ENCODE peak calls at places on chromosomes 16 and 17, in five cellular contexts. A is HepG2, V is GM12878, S is NT2/D1, O is H1. X is an unnamed sample.

GRCh38 chr16:89426736-89427525 is 63.4 kb downstream of the ANKRD11 start:
- DNase-seq in A (no peak), V (no peak), S (no peak), O (no peak), X (no peak)

GRCh38 chr17:59223813-59224212 is 3.5 kb downstream of the GDPD1 start:
- DNase-seq in A (no peak), V (no peak), S (no peak), O (peak; percentile 19), X (no peak)

GRCh38 chr17:17551361-17551760 is 40.1 kb downstream of the PEMT start:
- DNase-seq in A (no peak), V (no peak), S (no peak), O (no peak), X (peak; percentile 59)

GRCh38 chr16:81836279-81837054 is 57.4 kb downstream of the PLCG2 start:
- DNase-seq in A (no peak), V (peak; percentile 71), S (no peak), O (no peak), X (no peak)

GRCh38 chr16:75048546-75048945 is 49.7 kb downstream of the ZNRF1 start:
- DNase-seq in A (no peak), V (no peak), S (no peak), O (no peak), X (no peak)

GRCh38 chr16:56852401-56852730 is 12.6 kb upstream of the SLC12A3 start:
- DNase-seq in A (no peak), V (no peak), S (no peak), O (no peak), X (no peak)

GRCh38 chr16:31228206-31228605 is 11.3 kb upstream of the PYDC1 start:
- DNase-seq in A (no peak), V (no peak), S (no peak), O (no peak), X (peak; percentile 3)

GRCh38 chr16:10682604-10683003 is 12.1 kb downstream of the TEKT5 start:
- DNase-seq in A (no peak), V (no peak), S (no peak), O (no peak), X (no peak)

GRCh38 chr17:58360664-58361063 is 8.7 kb upstream of the SUPT4H1 start:
- DNase-seq in A (no peak), V (no peak), S (no peak), O (no peak), X (no peak)

GRCh38 chr17:28610372-28610771 is 3.6 kb downstream of the RSKR start:
- DNase-seq in A (no peak), V (no peak), S (no peak), O (no peak), X (no peak)

GRCh38 chr17:76586741-76587487 is 1.3 kb upstream of the ST6GALNAC2 start:
- DNase-seq in A (no peak), V (no peak), S (no peak), O (no peak), X (no peak)

GRCh38 chr16:23967018-23967417 is 131.2 kb downstream of the PRKCB start:
- DNase-seq in A (no peak), V (no peak), S (no peak), O (no peak), X (no peak)

GRCh38 chr17:6043405-6043804 is 26.8 kb upstream of the WSCD1 start:
- DNase-seq in A (no peak), V (no peak), S (no peak), O (no peak), X (no peak)

GRCh38 chr16:9422769-9423513 is 331.5 kb downstream of the HAPSTR1 start:
- DNase-seq in A (no peak), V (no peak), S (no peak), O (no peak), X (no peak)

GRCh38 chr16:89115216-89115949 is 21.7 kb downstream of the ACSF3 start:
- DNase-seq in A (no peak), V (peak; percentile 67), S (no peak), O (no peak), X (no peak)

GRCh38 chr17:32998893-32999240 is 7.2 kb downstream of the SPACA3 start:
- DNase-seq in A (no peak), V (no peak), S (no peak), O (no peak), X (no peak)

GRCh38 chr16:4913130-4913773 is 23.7 kb downstream of the PPL start:
- DNase-seq in A (no peak), V (no peak), S (no peak), O (no peak), X (no peak)

GRCh38 chr17:67469208-67469980 is 92.3 kb downstream of the PITPNC1 start:
- DNase-seq in A (peak; percentile 36), V (no peak), S (no peak), O (no peak), X (no peak)

GRCh38 chr16:2675021-2675420 is 7.3 kb upstream of the KCTD5 start:
- DNase-seq in A (no peak), V (no peak), S (no peak), O (no peak), X (no peak)

DNA sequence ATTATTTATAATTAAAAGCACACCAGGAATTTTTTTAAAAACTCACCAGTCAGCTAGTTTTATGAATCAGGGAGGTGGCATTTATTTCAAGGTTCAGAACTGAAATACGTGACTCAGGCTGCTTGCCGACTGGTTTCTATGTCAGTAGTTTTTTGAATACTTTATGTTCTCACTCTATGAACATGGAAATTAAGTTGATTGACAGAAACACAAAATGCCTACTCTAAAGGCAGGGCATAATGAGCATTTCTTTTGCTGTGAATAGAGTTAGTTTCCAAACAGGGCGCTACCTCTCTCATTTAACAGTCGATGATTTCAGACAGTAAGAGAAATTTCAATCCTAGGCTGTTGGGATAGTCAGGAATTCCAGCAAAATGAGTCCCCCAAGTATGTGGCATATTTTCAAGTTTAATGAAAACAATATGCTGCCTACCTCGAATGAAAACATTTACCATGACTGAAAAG is 6.7 kb downstream of the HS3ST3B1 start:
- DNase-seq in A (peak; percentile 42), V (no peak), S (no peak), O (no peak), X (no peak)
- TF ChIP-seq SUZ12 in A (no peak), V (no peak), S (no peak), O (no peak), X (no peak)

GRCh38 chr16:87931504-87931903 is 4.8 kb downstream of the CA5A start:
- DNase-seq in A (no peak), V (no peak), S (no peak), O (no peak), X (no peak)
- TF ChIP-seq SUZ12 in A (no peak), V (no peak), S (no peak), O (no peak), X (no peak)

DNA sequence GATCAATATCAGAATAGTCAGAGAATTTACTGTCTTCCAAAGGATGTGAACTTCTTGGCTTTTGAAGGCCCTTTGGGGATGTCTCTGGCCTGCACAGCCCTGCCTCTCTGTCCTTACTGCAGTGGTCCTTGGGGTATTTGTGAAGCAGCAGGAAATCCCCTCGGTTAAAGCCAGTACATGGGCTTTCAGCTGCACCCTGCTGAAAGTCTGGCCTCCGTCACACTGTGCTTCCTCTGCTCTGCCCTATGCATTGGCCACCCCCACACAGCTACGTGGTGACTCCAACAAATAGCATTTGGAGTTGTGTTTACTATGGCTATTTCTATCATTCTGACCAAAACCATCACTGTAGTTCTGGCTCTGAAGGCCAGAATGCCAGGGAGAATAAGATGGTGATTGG is 21.2 kb downstream of the SYCE1L start:
- DNase-seq in A (no peak), V (peak; percentile 25), S (no peak), O (no peak), X (no peak)
- TF ChIP-seq SUZ12 in A (no peak), V (no peak), S (no peak), O (no peak), X (no peak)

GRCh38 chr17:74960739-74961342 is 11.7 kb downstream of the HID1 start:
- DNase-seq in A (peak; percentile 83), V (no peak), S (peak; percentile 56), O (peak; percentile 84), X (peak; percentile 83)
- TF ChIP-seq SUZ12 in A (no peak), V (no peak), S (no peak), O (no peak), X (no peak)

DNA sequence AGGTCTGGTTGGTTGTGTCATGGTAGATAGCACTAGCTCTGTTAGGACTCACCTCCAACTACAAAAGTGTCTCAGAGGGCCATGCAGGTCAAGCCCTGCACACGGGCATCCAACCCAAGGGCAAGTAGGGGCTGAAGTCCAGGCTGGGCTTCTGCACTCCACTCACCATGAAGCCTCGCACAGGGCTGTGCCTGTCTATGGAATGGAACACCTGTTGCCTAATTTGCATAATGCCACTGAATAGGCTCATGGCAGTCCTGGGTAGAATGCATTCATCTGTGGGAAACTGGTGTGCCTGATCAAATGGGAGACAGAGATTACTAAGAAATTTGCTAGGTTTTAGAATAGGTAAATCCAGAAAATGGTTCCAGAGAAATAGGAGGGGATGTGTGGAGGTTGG is 8.0 kb upstream of the AKAP1 start:
- DNase-seq in A (no peak), V (no peak), S (no peak), O (no peak), X (no peak)
- TF ChIP-seq SUZ12 in A (no peak), V (no peak), S (no peak), O (no peak), X (no peak)

DNA sequence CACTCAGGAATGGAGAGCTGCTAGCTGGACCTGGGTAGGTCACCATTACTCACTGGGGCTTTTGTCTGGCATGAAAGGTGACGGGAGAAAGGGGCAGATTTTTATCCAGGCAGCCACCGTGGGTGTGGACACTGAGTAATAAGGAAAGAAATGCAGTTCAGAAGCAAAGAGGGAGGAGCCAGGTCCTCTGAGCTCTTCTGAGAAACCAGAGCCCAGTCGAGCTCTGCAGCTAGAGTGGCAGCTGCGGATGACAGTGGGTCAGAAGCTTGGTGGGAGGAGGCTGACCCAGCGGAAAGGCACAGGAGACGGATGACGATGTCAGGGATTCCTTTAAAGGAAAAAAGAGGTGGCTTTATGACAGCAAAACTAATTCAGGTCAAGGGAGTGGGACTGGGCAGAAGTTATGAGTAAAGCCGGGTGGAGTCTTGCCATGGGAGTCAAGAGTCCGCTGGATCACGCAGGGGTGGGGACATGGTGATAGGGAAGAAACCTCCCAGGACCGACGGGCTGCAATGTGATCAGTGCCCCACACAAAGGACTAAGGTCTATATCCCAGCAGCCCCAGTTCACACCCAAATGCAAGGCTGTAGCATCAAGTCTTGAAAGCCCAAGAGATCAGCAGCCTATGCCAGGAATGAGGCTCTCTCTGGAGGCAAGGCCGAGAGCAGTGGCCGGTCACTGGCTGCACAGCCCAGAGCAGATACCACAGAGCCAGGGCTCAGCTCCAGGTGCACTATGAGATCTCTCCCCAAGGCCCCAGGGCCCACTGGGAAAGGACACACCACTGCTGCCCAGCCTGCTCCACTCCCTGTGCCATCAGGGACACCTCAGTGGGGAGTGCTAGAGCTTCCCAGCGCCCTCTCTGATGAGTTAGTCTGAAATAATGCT is 6.3 kb upstream of the MNT start:
- DNase-seq in A (no peak), V (no peak), S (no peak), O (no peak), X (no peak)
- TF ChIP-seq SUZ12 in A (no peak), V (no peak), S (no peak), O (no peak), X (no peak)